ENCODE peak calls at places on chromosomes 5 and 9, in five cellular contexts. W is kidney, E is IMR-90, N is Peyer's patch, D is cardiac muscle cell. P is an unnamed sample.

GRCh38 chr5:52743970-52744369 is 43.7 kb upstream of the ITGA1 start:
- DNase-seq in D (no peak), E (peak), N (no peak), W (no peak), P (no peak)

GRCh38 chr9:125949247-125949646 is 202.1 kb downstream of the PBX3 start:
- DNase-seq in W (no peak), N (no peak), E (no peak), D (no peak), P (no peak)

GRCh38 chr9:6842584-6842947 is 84.8 kb downstream of the KDM4C start:
- DNase-seq in W (no peak), E (peak), N (no peak), D (no peak), P (no peak)

GRCh38 chr9:69089082-69089481 is 53.5 kb downstream of the FXN start:
- DNase-seq in E (no peak), D (no peak), N (no peak), W (no peak), P (no peak)

GRCh38 chr5:78855026-78855425 is 130.1 kb downstream of the ARSB start:
- DNase-seq in W (no peak), D (no peak), E (no peak), N (no peak), P (no peak)

GRCh38 chr5:179065703-179066102 is 5.5 kb downstream of the ZNF354C start:
- DNase-seq in D (no peak), E (no peak), W (no peak), N (no peak), P (no peak)

GRCh38 chr5:1053391-1054017 is 44.9 kb downstream of the NKD2 start:
- DNase-seq in E (no peak), D (no peak), W (peak), N (no peak), P (peak)

GRCh38 chr5:2178528-2178927 is 295.8 kb upstream of the IRX4 start:
- DNase-seq in E (no peak), W (no peak), D (no peak), N (no peak), P (no peak)

GRCh38 chr5:125054106-125054505 is 307.7 kb upstream of the ZNF608 start:
- DNase-seq in N (no peak), E (peak), D (no peak), W (no peak), P (no peak)

GRCh38 chr5:132363431-132364112 is 5.9 kb upstream of the SLC22A5 start:
- DNase-seq in N (no peak), E (peak), W (no peak), D (no peak), P (no peak)

GRCh38 chr5:141465351-141465750 is 10.4 kb upstream of the PCDHGC3 start:
- DNase-seq in N (no peak), W (no peak), D (no peak), E (peak), P (no peak)

GRCh38 chr5:6475626-6476312 is 27.1 kb downstream of the UBE2QL1 start:
- DNase-seq in W (no peak), N (no peak), D (peak), E (no peak), P (no peak)

GRCh38 chr5:22780756-22781155 is 72.4 kb downstream of the CDH12 start:
- DNase-seq in N (no peak), E (no peak), W (no peak), D (no peak), P (no peak)

GRCh38 chr5:62773460-62773859 is 194.8 kb downstream of the LRRC70 start:
- DNase-seq in E (no peak), N (no peak), W (no peak), D (no peak), P (no peak)

GRCh38 chr5:134106991-134107701 is 7.3 kb upstream of the TCF7 start:
- DNase-seq in E (no peak), D (no peak), N (no peak), W (peak), P (no peak)

GRCh38 chr5:129904667-129905466 is 602 bp downstream of the CHSY3 start:
- DNase-seq in N (no peak), D (peak), E (no peak), W (peak), P (peak)

GRCh38 chr5:83530186-83530585 is 58.6 kb downstream of the VCAN start:
- DNase-seq in N (no peak), W (no peak), E (peak), D (no peak), P (no peak)

GRCh38 chr5:113421643-113422132 is 13.1 kb downstream of the TSSK1B start:
- DNase-seq in E (no peak), D (no peak), N (no peak), W (no peak), P (no peak)

GRCh38 chr5:16456103-16456832 is 9.3 kb downstream of the ZNF622 start:
- DNase-seq in D (peak), N (no peak), W (no peak), E (peak), P (peak)

GRCh38 chr5:98769006-98769255 is 4.5 kb upstream of the RGMB start:
- DNase-seq in N (no peak), W (no peak), E (no peak), D (peak), P (no peak)

GRCh38 chr9:23160952-23161469 is 665.0 kb downstream of the ELAVL2 start:
- DNase-seq in E (no peak), N (no peak), D (no peak), W (no peak), P (no peak)

GRCh38 chr5:128559300-128560297 is 21.6 kb upstream of the FBN2 start:
- DNase-seq in N (no peak), W (no peak), D (no peak), E (peak), P (no peak)

GRCh38 chr5:143714629-143715028 is 97.3 kb upstream of the HMHB1 start:
- DNase-seq in N (no peak), W (no peak), D (no peak), E (peak), P (peak)

GRCh38 chr5:58022055-58022454 is 437.8 kb downstream of the PLK2 start:
- DNase-seq in D (no peak), E (peak), W (no peak), N (no peak), P (no peak)

GRCh38 chr9:130140701-130141100 is 31.5 kb upstream of the NCS1 start:
- DNase-seq in D (no peak), E (no peak), W (no peak), N (no peak), P (no peak)

GRCh38 chr5:138438724-138439536 is at the start of gene REEP2:
- DNase-seq in E (peak), W (no peak), N (peak), D (peak), P (peak)

GRCh38 chr5:124402144-124402581 is 344.3 kb downstream of the ZNF608 start:
- DNase-seq in E (peak), D (no peak), N (no peak), W (no peak), P (no peak)

GRCh38 chr5:73265641-73266040 is 92.6 kb downstream of the TMEM174 start:
- DNase-seq in D (no peak), W (no peak), N (no peak), E (no peak), P (no peak)

GRCh38 chr9:82202808-82203207 is 214.2 kb downstream of the SPATA31D1 start:
- DNase-seq in D (no peak), W (no peak), N (no peak), E (peak), P (no peak)

GRCh38 chr5:146797683-146798082 is 80.9 kb downstream of the PPP2R2B start:
- DNase-seq in D (peak), N (no peak), W (no peak), E (no peak), P (no peak)

GRCh38 chr5:132272341-132273210 is 15.1 kb downstream of the PDLIM4 start:
- DNase-seq in E (peak), N (peak), W (peak), D (peak), P (no peak)

GRCh38 chr9:94135222-94135621 is 51.0 kb downstream of the PTPDC1 start:
- DNase-seq in E (peak), W (no peak), D (no peak), N (no peak), P (no peak)

GRCh38 chr5:80967500-80968181 is 7.5 kb downstream of the RASGRF2 start:
- DNase-seq in D (no peak), W (no peak), N (no peak), E (peak), P (peak)

GRCh38 chr5:95822038-95822407 is 503 bp downstream of the GLRX start:
- DNase-seq in D (peak), E (peak), W (peak), N (peak), P (peak)

GRCh38 chr9:89678394-89679005 is 73.7 kb downstream of the GADD45G start:
- DNase-seq in N (no peak), W (no peak), D (no peak), E (no peak), P (no peak)

GRCh38 chr5:176818391-176819098 is 8.2 kb downstream of the UNC5A start:
- DNase-seq in W (no peak), E (no peak), N (no peak), D (no peak), P (no peak)

GRCh38 chr5:127006711-127007110 is 23.6 kb downstream of the MARCHF3 start:
- DNase-seq in N (no peak), D (no peak), W (no peak), E (peak), P (no peak)

GRCh38 chr9:130074391-130075115 is 20.8 kb downstream of the GPR107 start:
- DNase-seq in N (no peak), D (no peak), W (no peak), E (no peak), P (no peak)

GRCh38 chr9:77647659-77648457 is at the start of gene GNA14:
- DNase-seq in W (peak), D (peak), N (no peak), E (no peak), P (peak)

GRCh38 chr5:18197734-18198133 is 563.5 kb downstream of the TAF11L14 start:
- DNase-seq in E (no peak), N (no peak), D (no peak), W (no peak), P (no peak)

DNA sequence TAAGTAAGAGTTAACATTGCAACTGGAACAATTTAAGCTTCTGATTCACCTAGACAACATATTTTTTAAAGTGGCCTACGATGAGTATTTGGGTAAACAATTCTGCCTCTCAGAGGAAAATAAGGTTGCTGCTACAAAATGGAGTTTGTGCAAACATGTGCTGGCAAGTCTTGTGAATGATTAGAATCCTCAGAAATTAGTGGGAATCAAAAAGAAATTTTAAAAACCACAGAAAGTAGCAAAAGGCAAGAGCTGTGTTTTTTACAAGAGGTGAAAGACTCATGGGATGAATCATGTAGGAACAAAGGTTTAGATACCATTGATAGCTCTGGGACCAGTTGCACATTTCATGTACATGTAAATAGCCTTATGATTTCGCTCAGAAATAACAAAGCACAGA is 561.6 kb downstream of the TAF11L14 start:
- DNase-seq in W (no peak), E (no peak), N (no peak), D (no peak), P (no peak)
- H3K27ac ChIP-seq in W (no peak), E (no peak), N (no peak), D (no peak), P (no peak)

DNA sequence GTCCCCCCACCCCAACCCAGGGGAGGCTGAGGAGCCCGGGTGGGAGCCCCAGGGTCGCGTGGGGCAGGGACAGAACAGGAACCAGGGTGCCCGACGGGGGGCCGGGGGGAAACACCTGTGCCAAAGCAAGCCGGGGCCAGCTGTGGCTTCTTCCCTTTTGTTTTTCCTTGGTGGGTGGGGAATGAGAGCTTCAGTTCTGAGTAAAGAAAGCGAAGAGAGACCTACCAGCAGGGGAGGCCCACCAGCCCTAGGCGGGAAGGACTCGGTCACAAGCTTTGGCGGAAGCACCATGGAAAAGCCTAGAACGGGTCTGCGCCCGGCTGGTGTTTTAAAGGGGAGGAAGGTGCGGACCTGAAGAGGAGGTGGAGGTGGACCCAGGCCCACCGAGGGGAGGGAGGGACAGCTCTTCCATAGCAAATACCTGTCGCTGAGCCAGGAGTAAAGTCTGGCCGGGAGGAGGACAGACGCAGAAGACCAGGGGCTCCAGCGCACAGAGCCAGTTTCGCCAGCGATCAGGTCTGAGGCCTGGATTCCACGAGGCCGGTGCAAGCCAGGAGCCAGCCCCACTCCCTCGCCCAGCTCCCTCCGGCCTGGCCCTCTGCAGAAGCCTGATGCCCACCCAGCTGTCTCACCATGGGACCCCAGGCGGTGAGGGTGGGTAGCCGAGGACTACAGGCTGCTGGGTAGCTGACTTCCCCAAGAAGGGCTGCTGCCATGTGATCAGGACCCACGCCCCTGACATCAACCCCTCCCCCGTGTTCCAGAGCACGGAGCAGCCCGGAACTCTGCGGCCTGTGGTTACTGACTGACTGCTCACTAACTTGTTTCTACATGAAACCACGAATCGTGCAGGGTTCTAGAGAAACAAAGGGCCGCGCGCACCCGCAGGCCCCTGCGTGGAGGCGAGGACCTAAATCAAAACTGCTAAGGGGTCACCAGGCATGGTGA is 849 bp upstream of the MGAT1 start:
- DNase-seq in N (peak), W (peak), E (no peak), D (peak), P (peak)
- TF ChIP-seq CTCF in N (no peak), W (no peak), E (peak), D (peak), P (no peak)

GRCh38 chr5:139653616-139654015 is 5.5 kb downstream of the CXXC5 start:
- DNase-seq in N (no peak), E (no peak), D (no peak), W (peak), P (no peak)
- H3K4me3 ChIP-seq in N (peak), E (no peak), D (no peak), W (no peak), P (no peak)

GRCh38 chr5:110329955-110330354 is 396.5 kb downstream of the TMEM232 start:
- DNase-seq in N (no peak), D (no peak), E (no peak), W (no peak), P (no peak)
- H3K27ac ChIP-seq in N (no peak), D (no peak), E (no peak), W (no peak), P (no peak)

GRCh38 chr9:127801955-127802575 is 617 bp upstream of the FPGS start:
- DNase-seq in D (peak), N (no peak), W (no peak), E (no peak), P (no peak)
- TF ChIP-seq CTCF in D (no peak), N (peak), W (no peak), E (no peak), P (no peak)

P was measured in left lung.